ENCODE peak calls at places on chromosome 12, in ten cellular contexts. J, R, U, Y, M, W, D, O, S and A are unnamed samples.

GRCh38 chr12:75438052-75438754 is 42.4 kb upstream of the GLIPR1 start:
- DNase-seq in Y (no peak), S (no peak), W (peak), U (no peak), M (no peak), J (no peak), D (no peak), R (no peak), O (no peak), A (no peak)

GRCh38 chr12:39186744-39187143 is 256.2 kb downstream of the KIF21A start:
- DNase-seq in O (no peak), J (no peak), M (no peak), S (no peak), W (no peak), D (no peak), R (no peak), U (no peak), Y (no peak), A (no peak)

GRCh38 chr12:75953312-75953906 is 78.2 kb downstream of the PHLDA1 start:
- DNase-seq in Y (peak), U (no peak), D (peak), R (peak), O (no peak), S (no peak), M (no peak), J (peak), W (peak), A (peak)

GRCh38 chr12:31000751-31001150 is 72.9 kb upstream of the DDX11 start:
- DNase-seq in M (no peak), Y (peak), W (peak), O (no peak), R (no peak), J (peak), D (peak), S (no peak), U (no peak), A (no peak)

GRCh38 chr12:42705863-42706262 is 116.3 kb upstream of the PRICKLE1 start:
- DNase-seq in R (peak), Y (peak), S (peak), J (peak), M (no peak), W (peak), U (no peak), O (no peak), D (peak), A (no peak)

GRCh38 chr12:131368073-131369071 is 342.5 kb upstream of the SFSWAP start:
- DNase-seq in O (no peak), M (no peak), S (no peak), U (no peak), J (no peak), Y (no peak), R (no peak), D (no peak), W (no peak), A (no peak)

GRCh38 chr12:124654666-124655316 is 87.4 kb upstream of the NCOR2 start:
- DNase-seq in R (no peak), U (no peak), S (peak), J (no peak), O (no peak), M (no peak), D (no peak), W (no peak), Y (no peak), A (no peak)

GRCh38 chr12:100827901-100828520 is 33.4 kb downstream of the ANO4 start:
- DNase-seq in Y (peak), S (no peak), D (peak), W (peak), J (peak), M (no peak), R (peak), U (peak), O (peak), A (peak)

GRCh38 chr12:2691001-2691339 is 103.8 kb upstream of the FKBP4 start:
- DNase-seq in J (peak), O (no peak), U (peak), S (no peak), M (no peak), Y (no peak), D (peak), W (no peak), R (peak), A (no peak)

GRCh38 chr12:121560392-121561021 is 20.3 kb downstream of the KDM2B start:
- DNase-seq in M (peak), O (no peak), S (no peak), J (no peak), R (no peak), W (no peak), U (no peak), Y (no peak), D (no peak), A (no peak)

GRCh38 chr12:92546259-92546825 is 156.4 kb upstream of the PLEKHG7 start:
- DNase-seq in D (no peak), O (no peak), M (no peak), J (no peak), W (no peak), S (no peak), U (no peak), Y (no peak), R (no peak), A (no peak)

GRCh38 chr12:94616217-94616729 is 34.1 kb downstream of the TMCC3 start:
- DNase-seq in W (peak), R (peak), U (peak), Y (peak), J (no peak), S (no peak), M (no peak), O (no peak), D (peak), A (no peak)

GRCh38 chr12:121214855-121215745 is 5.2 kb downstream of the P2RX4 start:
- DNase-seq in W (peak), U (no peak), D (peak), S (no peak), M (no peak), R (peak), O (peak), Y (peak), J (peak), A (peak)

GRCh38 chr12:101297661-101298060 is 17.8 kb downstream of the UTP20 start:
- DNase-seq in M (no peak), W (no peak), D (no peak), J (peak), U (no peak), O (no peak), R (no peak), Y (no peak), S (no peak), A (no peak)

GRCh38 chr12:89863968-89864367 is 155.3 kb upstream of the ATP2B1 start:
- DNase-seq in M (no peak), J (no peak), S (no peak), D (no peak), Y (no peak), O (no peak), W (no peak), U (peak), R (no peak), A (no peak)

GRCh38 chr12:109612975-109613502 is 39.4 kb downstream of the MVK start:
- DNase-seq in Y (peak), D (peak), R (peak), O (peak), J (peak), W (peak), S (no peak), M (no peak), U (peak), A (no peak)

GRCh38 chr12:76311796-76312195 is 36.4 kb downstream of the BBS10 start:
- DNase-seq in D (peak), U (no peak), W (peak), O (no peak), M (no peak), S (no peak), Y (peak), J (peak), R (peak), A (no peak)

GRCh38 chr12:94186461-94187237 is 38.3 kb downstream of the PLXNC1 start:
- DNase-seq in D (peak), Y (no peak), S (peak), O (no peak), J (peak), M (no peak), R (peak), W (no peak), U (peak), A (peak)

GRCh38 chr12:112183141-112183581 is 57.8 kb downstream of the TRAFD1 start:
- DNase-seq in O (no peak), W (peak), J (peak), M (peak), D (peak), Y (no peak), S (no peak), R (peak), U (no peak), A (no peak)

GRCh38 chr12:126185025-126185424 is 1119.8 kb downstream of the AACS start:
- DNase-seq in W (no peak), J (no peak), O (no peak), R (no peak), U (no peak), D (no peak), S (no peak), Y (no peak), M (no peak), A (no peak)

GRCh38 chr12:107296681-107297086 is 203.3 kb upstream of the CRY1 start:
- DNase-seq in J (no peak), Y (peak), U (no peak), D (no peak), R (peak), M (no peak), S (no peak), W (peak), O (no peak), A (no peak)

GRCh38 chr12:85733441-85733840 is 102.8 kb downstream of the RASSF9 start:
- DNase-seq in O (no peak), U (no peak), S (no peak), J (peak), Y (peak), D (peak), M (no peak), R (peak), W (peak), A (peak)

GRCh38 chr12:49871263-49871561 is 28.3 kb upstream of the BCDIN3D start:
- DNase-seq in U (no peak), M (no peak), O (no peak), W (no peak), S (peak), J (no peak), Y (no peak), R (no peak), D (no peak), A (no peak)

GRCh38 chr12:30180602-30181001 is 396.9 kb upstream of the TMTC1 start:
- DNase-seq in R (no peak), D (no peak), Y (no peak), J (no peak), S (no peak), M (no peak), O (no peak), U (no peak), W (no peak), A (no peak)

GRCh38 chr12:97024393-97024792 is 117.3 kb downstream of the NEDD1 start:
- DNase-seq in M (no peak), Y (no peak), S (no peak), O (no peak), U (no peak), D (no peak), R (no peak), W (no peak), J (no peak), A (no peak)

GRCh38 chr12:93361159-93361919 is 16.4 kb upstream of the NUDT4 start:
- DNase-seq in R (peak), O (no peak), U (peak), Y (no peak), S (peak), D (peak), M (no peak), J (peak), W (peak), A (peak)

GRCh38 chr12:15599266-15600037 is 189.7 kb downstream of the EPS8 start:
- DNase-seq in J (peak), W (peak), M (no peak), D (peak), Y (peak), R (peak), S (peak), U (no peak), O (no peak), A (peak)

GRCh38 chr12:2341871-2342270 is 289.1 kb downstream of the CACNA1C start:
- DNase-seq in W (peak), U (no peak), D (peak), M (no peak), Y (peak), O (no peak), J (peak), R (peak), S (no peak), A (peak)

GRCh38 chr12:57893460-57894353 is 47.2 kb upstream of the CTDSP2 start:
- DNase-seq in S (peak), J (peak), D (peak), O (peak), U (peak), M (no peak), Y (no peak), R (peak), W (no peak), A (peak)

GRCh38 chr12:77319141-77319540 is 253.8 kb upstream of the E2F7 start:
- DNase-seq in O (no peak), U (peak), S (no peak), M (no peak), D (no peak), Y (no peak), R (no peak), J (no peak), W (no peak), A (no peak)

GRCh38 chr12:110278137-110278536 is 2.9 kb upstream of the ATP2A2 start:
- DNase-seq in O (no peak), Y (no peak), D (no peak), J (no peak), U (no peak), M (no peak), S (no peak), W (no peak), R (no peak), A (no peak)

GRCh38 chr12:6272300-6273208 is 37.9 kb upstream of the PLEKHG6 start:
- DNase-seq in R (no peak), S (no peak), J (no peak), M (no peak), W (peak), D (no peak), Y (peak), O (no peak), U (peak), A (no peak)

GRCh38 chr12:102095677-102096263 is 24.1 kb downstream of the NUP37 start:
- DNase-seq in R (peak), M (peak), Y (peak), S (no peak), D (peak), U (peak), J (peak), O (peak), W (peak), A (no peak)

GRCh38 chr12:52147367-52147972 is 44.3 kb downstream of the KRT80 start:
- DNase-seq in R (peak), W (peak), U (no peak), J (peak), D (peak), O (peak), S (peak), M (no peak), Y (peak), A (peak)

GRCh38 chr12:93379432-93380308 is 1.9 kb downstream of the NUDT4 start:
- DNase-seq in O (no peak), J (peak), W (peak), M (no peak), D (no peak), U (no peak), S (peak), Y (peak), R (peak), A (no peak)

GRCh38 chr12:82862069-82862841 is 175.5 kb downstream of the TMTC2 start:
- DNase-seq in S (no peak), Y (peak), U (no peak), W (no peak), M (no peak), D (peak), J (peak), O (no peak), R (peak), A (no peak)

GRCh38 chr12:6919588-6919987 is 5.2 kb downstream of the ENO2 start:
- DNase-seq in J (no peak), W (peak), D (no peak), S (no peak), M (no peak), Y (no peak), U (no peak), O (no peak), R (no peak), A (no peak)

GRCh38 chr12:34400423-34400881 is 378.2 kb downstream of the ALG10 start:
- DNase-seq in O (no peak), Y (no peak), U (no peak), J (no peak), M (no peak), S (no peak), D (no peak), R (no peak), W (no peak), A (no peak)

GRCh38 chr12:26548227-26548626 is 284.8 kb downstream of the ITPR2 start:
- DNase-seq in M (no peak), Y (no peak), J (no peak), W (no peak), R (no peak), U (no peak), O (no peak), D (no peak), S (no peak), A (no peak)
- TF ChIP-seq CTCF in M (no peak), Y (no peak), J (no peak), W (no peak), R (no peak), U (no peak), O (no peak), D (no peak), S (no peak), A (no peak)

GRCh38 chr12:10557329-10557728 is 51.6 kb downstream of the EIF2S3B start:
- DNase-seq in R (no peak), U (no peak), Y (no peak), M (no peak), J (no peak), O (no peak), W (no peak), S (no peak), D (no peak), A (no peak)
- H3K4me3 ChIP-seq in R (no peak), U (no peak), Y (no peak), M (peak), J (no peak), O (no peak), W (no peak), S (no peak), D (no peak), A (no peak)

GRCh38 chr12:114360485-114360884 is 45.5 kb downstream of the TBX5 start:
- DNase-seq in O (no peak), U (no peak), W (no peak), M (no peak), S (no peak), Y (no peak), J (no peak), R (no peak), D (no peak), A (no peak)

GRCh38 chr12:114355389-114356088 is 50.4 kb downstream of the TBX5 start:
- DNase-seq in O (peak), W (no peak), U (peak), D (peak), Y (peak), R (peak), M (no peak), S (no peak), J (no peak), A (no peak)
- TF ChIP-seq CTCF in O (peak), W (no peak), U (peak), D (peak), Y (peak), R (peak), M (no peak), S (peak), J (peak), A (no peak)

DNA sequence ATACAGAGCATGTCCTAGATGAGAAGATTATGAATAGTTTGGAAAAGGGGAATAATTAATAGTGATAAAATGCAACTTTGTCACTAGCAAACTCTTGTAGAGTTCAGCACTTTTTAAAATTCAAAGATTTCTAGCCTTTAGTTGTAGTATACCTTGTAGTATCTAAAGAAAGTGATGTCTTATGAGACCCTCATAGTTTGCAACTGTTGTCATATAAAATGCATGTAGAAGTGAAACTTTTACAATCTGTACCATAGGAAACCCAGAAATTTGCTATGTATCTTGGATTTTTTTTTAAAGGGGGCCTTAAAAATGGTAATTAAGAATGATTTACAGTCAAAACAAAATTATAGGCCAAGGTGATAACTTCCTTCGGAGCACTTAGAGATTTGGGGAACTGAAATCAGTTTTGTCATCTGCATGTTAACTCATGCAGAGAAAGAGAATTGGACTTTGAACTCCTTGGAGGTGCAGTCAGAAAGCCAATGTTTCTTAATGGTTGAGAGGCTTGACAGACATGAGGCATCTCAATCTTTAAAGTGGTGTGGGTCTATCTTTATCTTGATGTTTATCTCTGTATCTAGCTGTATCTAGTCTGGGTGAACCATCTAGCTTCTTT is 1.3 kb downstream of the LRRK2 start:
- DNase-seq in R (no peak), D (no peak), S (no peak), J (no peak), O (no peak), W (no peak), U (no peak), M (peak), Y (no peak), A (no peak)
- H3K4me3 ChIP-seq in R (peak), D (no peak), S (peak), J (no peak), O (no peak), W (no peak), U (no peak), M (peak), Y (no peak), A (no peak)

DNA sequence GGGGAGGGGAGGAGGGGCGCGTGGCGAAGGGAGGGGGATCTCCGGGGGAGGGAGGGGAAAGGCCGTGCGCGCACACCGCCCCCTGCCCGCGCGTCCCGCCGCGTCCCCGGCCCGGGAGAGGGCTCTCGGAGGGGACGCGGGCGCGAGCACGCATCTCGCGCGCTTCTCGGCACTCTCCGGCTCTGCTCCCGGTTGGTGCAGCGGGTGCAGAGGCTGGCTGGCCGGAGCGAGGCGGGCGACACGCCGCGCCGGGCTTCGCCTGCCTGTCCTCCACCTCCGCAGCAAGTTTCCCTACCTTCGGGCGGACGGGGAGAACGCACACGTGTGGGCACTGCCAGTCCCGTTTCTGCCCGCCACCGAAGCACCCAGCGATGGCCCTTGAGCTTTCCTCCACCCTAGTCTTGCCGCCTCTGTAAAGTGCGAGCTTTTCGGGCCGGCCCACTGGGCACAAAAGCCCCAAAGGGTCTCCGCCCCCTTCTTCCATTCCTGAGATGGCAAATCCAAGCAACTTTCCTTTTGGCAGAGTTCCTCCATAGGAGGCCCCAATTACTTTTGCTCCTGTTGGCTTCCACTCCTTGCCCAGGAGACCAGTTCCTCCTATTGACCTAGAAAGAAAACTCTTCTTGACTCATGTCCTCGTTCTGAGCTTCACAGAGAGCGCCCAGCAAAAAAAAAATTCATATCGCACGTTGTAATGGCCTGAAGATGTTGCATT is 363 bp upstream of the CSAD start:
- DNase-seq in J (peak), R (peak), W (peak), M (no peak), Y (peak), S (no peak), D (peak), U (peak), O (peak), A (no peak)
- TF ChIP-seq CTCF in J (peak), R (no peak), W (no peak), M (no peak), Y (no peak), S (peak), D (no peak), U (no peak), O (no peak), A (no peak)

DNA sequence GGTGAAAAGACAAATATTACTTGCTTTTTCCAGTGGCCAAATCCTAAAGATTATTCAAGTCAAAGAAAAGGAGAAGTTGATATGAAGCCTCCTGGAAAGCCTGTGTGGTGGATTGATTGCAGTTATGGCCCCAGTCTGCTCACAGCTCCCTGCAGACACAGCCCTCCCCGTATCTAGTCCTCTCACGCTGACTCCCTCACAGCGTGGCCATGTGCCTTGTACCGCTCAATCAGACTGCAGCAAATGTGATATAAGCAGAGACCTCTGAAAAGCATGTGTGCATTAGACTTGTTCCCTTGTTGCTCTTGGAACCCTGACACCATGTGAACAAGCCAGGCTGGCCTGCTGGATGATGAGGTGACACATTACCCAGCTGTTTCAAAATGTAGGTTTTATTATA is 398.0 kb upstream of the GARIN6 start:
- DNase-seq in S (no peak), U (no peak), R (no peak), M (no peak), Y (no peak), O (no peak), W (no peak), J (no peak), D (no peak), A (no peak)
- H3K4me3 ChIP-seq in S (no peak), U (no peak), R (no peak), M (no peak), Y (no peak), O (no peak), W (no peak), J (no peak), D (no peak), A (no peak)